ENCODE peak calls at places on chromosomes 6 and 20, in ten cellular contexts. V is right lobe of liver, Z is H9, C is gastrocnemius medialis, A is adrenal gland, G is IMR-90, R is fibroblast of lung, N is stomach, H is heart left ventricle, E is breast epithelium. Y is an unnamed sample.

GRCh38 chr6:107101661-107102413 is 13.5 kb downstream of the BEND3 start:
- DNase-seq in V (no peak), Z (no peak), C (no peak), A (no peak), G (no peak), R (no peak), N (no peak), H (no peak), E (no peak), Y (no peak)

GRCh38 chr6:53359843-53360834 is 11.4 kb upstream of the ELOVL5 start:
- DNase-seq in V (no peak), Z (no peak), C (no peak), A (peak; percentile 35), G (peak; percentile 13), R (peak; percentile 40), N (no peak), H (no peak), E (no peak), Y (no peak)

GRCh38 chr20:23095504-23095903 is 9.4 kb upstream of the CD93 start:
- DNase-seq in V (no peak), Z (no peak), C (no peak), A (no peak), G (no peak), R (no peak), N (no peak), H (no peak), E (no peak), Y (no peak)

GRCh38 chr20:60206259-60206658 is 248.0 kb downstream of the CDH26 start:
- DNase-seq in V (no peak), Z (peak; percentile 76), C (no peak), A (no peak), G (peak; percentile 49), R (peak; percentile 52), N (no peak), H (no peak), E (no peak), Y (no peak)

GRCh38 chr6:17353440-17354175 is 39.8 kb upstream of the CAP2 start:
- DNase-seq in V (no peak), Z (no peak), C (no peak), A (no peak), G (no peak), R (no peak), N (no peak), H (no peak), E (no peak), Y (no peak)

GRCh38 chr20:10708342-10709185 is 34.8 kb upstream of the JAG1 start:
- DNase-seq in V (no peak), Z (no peak), C (no peak), A (no peak), G (peak; percentile 85), R (peak; percentile 90), N (no peak), H (no peak), E (no peak), Y (no peak)

GRCh38 chr6:167580512-167580911 is 246.2 kb upstream of the AFDN start:
- DNase-seq in V (no peak), Z (no peak), C (no peak), A (no peak), G (no peak), R (no peak), N (no peak), H (no peak), E (no peak), Y (peak; percentile 18)

GRCh38 chr6:84417261-84417660 is 189.8 kb upstream of the CEP162 start:
- DNase-seq in V (no peak), Z (no peak), C (no peak), A (no peak), G (peak; percentile 20), R (peak; percentile 93), N (no peak), H (no peak), E (no peak), Y (no peak)

GRCh38 chr20:46362931-46363872 is 43.2 kb downstream of the ELMO2 start:
- DNase-seq in V (no peak), Z (no peak), C (no peak), A (no peak), G (no peak), R (no peak), N (no peak), H (no peak), E (no peak), Y (no peak)

GRCh38 chr6:33323623-33323948 is 6.0 kb upstream of the ZBTB22 start:
- DNase-seq in V (no peak), Z (peak; percentile 41), C (no peak), A (no peak), G (no peak), R (no peak), N (no peak), H (peak; percentile 34), E (no peak), Y (no peak)

GRCh38 chr6:44263357-44264100 is 1.8 kb downstream of the NFKBIE start:
- DNase-seq in V (peak; percentile 60), Z (no peak), C (no peak), A (no peak), G (peak; percentile 55), R (no peak), N (no peak), H (peak; percentile 25), E (no peak), Y (no peak)

GRCh38 chr6:15661815-15662245 is 998 bp downstream of the DTNBP1 start:
- DNase-seq in V (no peak), Z (no peak), C (no peak), A (no peak), G (no peak), R (no peak), N (no peak), H (no peak), E (no peak), Y (no peak)

GRCh38 chr6:1787894-1788293 is 178.2 kb downstream of the FOXC1 start:
- DNase-seq in V (no peak), Z (no peak), C (no peak), A (peak; percentile 90), G (peak; percentile 65), R (peak; percentile 40), N (no peak), H (no peak), E (no peak), Y (no peak)

GRCh38 chr20:38805502-38805957 is at the start of gene PPP1R16B:
- DNase-seq in V (peak; percentile 69), Z (peak; percentile 83), C (no peak), A (no peak), G (no peak), R (no peak), N (peak; percentile 50), H (peak; percentile 70), E (peak; percentile 27), Y (peak; percentile 87)

GRCh38 chr20:38804243-38804642 is 1.3 kb upstream of the PPP1R16B start:
- DNase-seq in V (no peak), Z (no peak), C (no peak), A (no peak), G (no peak), R (no peak), N (no peak), H (no peak), E (no peak), Y (no peak)

GRCh38 chr20:38804682-38805501 is 605 bp upstream of the PPP1R16B start:
- DNase-seq in V (no peak), Z (peak; percentile 66), C (no peak), A (peak; percentile 22), G (no peak), R (no peak), N (peak; percentile 43), H (no peak), E (peak; percentile 25), Y (no peak)

GRCh38 chr20:38805958-38806854 is 709 bp downstream of the PPP1R16B start:
- DNase-seq in V (no peak), Z (no peak), C (no peak), A (no peak), G (no peak), R (no peak), N (no peak), H (peak; percentile 36), E (no peak), Y (peak; percentile 75)

GRCh38 chr20:38806855-38807655 is 1.6 kb downstream of the PPP1R16B start:
- DNase-seq in V (no peak), Z (no peak), C (no peak), A (no peak), G (no peak), R (no peak), N (no peak), H (no peak), E (no peak), Y (no peak)
- H3K4me1 ChIP-seq in V (no peaks in the 10 kb centered on the region), Z (peaks cover 3% of the 10 kb centered on the region), C (peaks cover 10% of the 10 kb centered on the region), A (peaks cover 16% of the 10 kb centered on the region), G (no peaks in the 10 kb centered on the region), R (no peaks in the 10 kb centered on the region), N (peaks cover 26% of the 10 kb centered on the region), H (peaks cover 53% of the 10 kb centered on the region), E (no peaks in the 10 kb centered on the region), Y (peaks cover 59% of the 10 kb centered on the region)

GRCh38 chr20:50013976-50014375 is 31.2 kb downstream of the SNAI1 start:
- DNase-seq in V (no peak), Z (no peak), C (no peak), A (no peak), G (no peak), R (no peak), N (no peak), H (no peak), E (no peak), Y (no peak)
- H3K4me1 ChIP-seq in V (no peaks in the 10 kb centered on the region), Z (peaks cover 4% of the 10 kb centered on the region), C (no peaks in the 10 kb centered on the region), A (peaks cover 4% of the 10 kb centered on the region), G (no peaks in the 10 kb centered on the region), R (no peaks in the 10 kb centered on the region), N (peaks cover 16% of the 10 kb centered on the region), H (peaks cover 22% of the 10 kb centered on the region), E (no peaks in the 10 kb centered on the region), Y (peaks cover 6% of the 10 kb centered on the region)

DNA sequence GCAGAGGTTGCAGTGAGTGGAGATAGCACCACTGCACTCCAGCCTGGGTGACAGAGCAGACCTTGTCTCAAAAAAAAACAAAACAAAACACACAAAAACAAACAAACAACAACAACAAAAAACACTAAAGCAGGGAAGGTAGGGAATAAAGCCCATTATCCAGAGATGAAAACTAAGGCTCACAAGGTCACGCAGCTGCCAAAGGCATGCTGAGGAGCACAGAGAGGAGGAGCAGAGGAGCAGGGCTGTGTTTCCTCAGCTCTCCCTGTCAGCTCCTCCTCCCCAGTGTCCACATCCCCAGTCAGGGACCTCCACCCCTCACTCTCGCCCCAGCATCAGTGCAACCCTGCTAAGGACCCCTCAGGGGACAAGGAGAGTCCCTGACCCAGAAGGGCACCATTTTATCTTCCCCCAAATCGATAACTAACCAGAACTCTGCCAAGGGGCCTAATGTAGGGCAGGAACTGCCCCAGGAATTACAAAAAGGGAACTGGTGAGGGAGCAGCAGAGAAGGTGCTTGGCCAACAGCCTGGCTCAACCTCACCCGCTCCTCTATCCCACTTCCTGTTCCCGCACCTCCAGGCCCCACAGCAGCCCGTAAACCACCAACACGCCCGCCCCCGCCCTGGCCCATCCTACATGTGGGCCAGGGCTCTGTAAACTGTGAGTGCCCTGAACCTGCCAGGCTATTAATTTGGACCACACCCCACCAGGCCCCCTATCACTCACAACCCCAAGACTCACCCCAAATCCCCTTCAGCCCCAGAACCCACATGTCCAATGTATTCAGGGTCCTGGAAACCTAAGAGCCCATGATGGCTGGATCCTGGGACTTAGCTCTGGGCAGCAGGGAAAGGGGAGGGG is 9.0 kb downstream of the TEAD3 start:
- DNase-seq in V (no peak), Z (peak; percentile 62), C (no peak), A (no peak), G (peak; percentile 54), R (peak; percentile 55), N (peak; percentile 64), H (no peak), E (peak; percentile 89), Y (no peak)
- H3K4me1 ChIP-seq in V (no peaks in the 10 kb centered on the region), Z (peaks cover 20% of the 10 kb centered on the region), C (peaks cover 18% of the 10 kb centered on the region), A (peaks cover 16% of the 10 kb centered on the region), G (peaks cover 62% of the 10 kb centered on the region), R (peaks cover 55% of the 10 kb centered on the region), N (peaks cover 100% of the 10 kb centered on the region), H (peaks cover 67% of the 10 kb centered on the region), E (peaks cover 33% of the 10 kb centered on the region), Y (peaks cover 30% of the 10 kb centered on the region)

GRCh38 chr6:135418040-135418439 is 79.5 kb downstream of the AHI1 start:
- DNase-seq in V (no peak), Z (no peak), C (no peak), A (no peak), G (no peak), R (no peak), N (no peak), H (no peak), E (no peak), Y (no peak)
- H3K4me1 ChIP-seq in V (no peaks in the 10 kb centered on the region), Z (no peaks in the 10 kb centered on the region), C (no peaks in the 10 kb centered on the region), A (no peaks in the 10 kb centered on the region), G (peaks cover 2% of the 10 kb centered on the region), R (peaks cover 2% of the 10 kb centered on the region), N (no peaks in the 10 kb centered on the region), H (no peaks in the 10 kb centered on the region), E (no peaks in the 10 kb centered on the region), Y (no peaks in the 10 kb centered on the region)

Y was measured in left lung.